ENCODE peak calls at places on chromosomes 11 and 22, in four cellular contexts. T is adipocyte, C is lung, R is Panc1. S is an unnamed sample.

GRCh38 chr22:24436553-24436952 is 9.2 kb downstream of the ADORA2A start:
- DNase-seq in T (no peak), C (no peak), R (no peak), S (no peak)

GRCh38 chr11:77183421-77183984 is 55.5 kb downstream of the MYO7A start:
- DNase-seq in T (no peak), C (no peak), R (no peak), S (no peak)

GRCh38 chr22:30305519-30305905 is 16.2 kb upstream of the CASTOR1 start:
- DNase-seq in T (no peak), C (no peak), R (no peak), S (peak; percentile 62)

GRCh38 chr11:94735907-94736306 is 32.2 kb upstream of the AMOTL1 start:
- DNase-seq in T (no peak), C (no peak), R (no peak), S (no peak)

GRCh38 chr11:27904358-27905055 is 203.4 kb downstream of the KIF18A start:
- DNase-seq in T (peak; percentile 47), C (no peak), R (no peak), S (no peak)

GRCh38 chr22:20146777-20147176 is 4.1 kb downstream of the CCDC188 start:
- DNase-seq in T (no peak), C (no peak), R (no peak), S (no peak)

GRCh38 chr11:112793416-112793815 is 167.8 kb upstream of the NCAM1 start:
- DNase-seq in T (no peak), C (no peak), R (no peak), S (no peak)

GRCh38 chr22:36304429-36304828 is 51.5 kb downstream of the APOL1 start:
- DNase-seq in T (no peak), C (no peak), R (no peak), S (no peak)

GRCh38 chr11:35276396-35276795 is 137.4 kb downstream of the CD44 start:
- DNase-seq in T (no peak), C (peak; percentile 46), R (no peak), S (no peak)

GRCh38 chr11:55895216-55895615 is 12.1 kb downstream of the TRIM51 start:
- DNase-seq in T (no peak), C (no peak), R (no peak), S (no peak)

GRCh38 chr11:14390669-14391068 is 31.7 kb upstream of the RRAS2 start:
- DNase-seq in T (no peak), C (no peak), R (no peak), S (no peak)

GRCh38 chr11:117479372-117479771 is 151.7 kb downstream of the CEP164 start:
- DNase-seq in T (no peak), C (no peak), R (no peak), S (no peak)

GRCh38 chr22:36486619-36487384 is 5.4 kb upstream of the TXN2 start:
- DNase-seq in T (peak; percentile 76), C (peak; percentile 36), R (no peak), S (no peak)

GRCh38 chr22:45455212-45455611 is 41.7 kb downstream of the RIBC2 start:
- DNase-seq in T (peak; percentile 88), C (no peak), R (no peak), S (no peak)

GRCh38 chr11:13664351-13664750 is 4.1 kb upstream of the FAR1 start:
- DNase-seq in T (no peak), C (no peak), R (no peak), S (no peak)

GRCh38 chr11:116641561-116642045 is 131.2 kb downstream of the BUD13 start:
- DNase-seq in T (no peak), C (peak; percentile 39), R (peak; percentile 17), S (no peak)

GRCh38 chr11:117376517-117376916 is 48.9 kb downstream of the CEP164 start:
- DNase-seq in T (no peak), C (no peak), R (no peak), S (no peak)

GRCh38 chr11:12185914-12186313 is 75.5 kb downstream of the MICAL2 start:
- DNase-seq in T (peak; percentile 69), C (peak; percentile 79), R (no peak), S (no peak)

GRCh38 chr11:110858556-110858921 is 146.3 kb upstream of the ARHGAP20 start:
- DNase-seq in T (peak; percentile 65), C (no peak), R (no peak), S (no peak)

GRCh38 chr11:123378096-123378495 is 52.0 kb upstream of the GRAMD1B start:
- DNase-seq in T (no peak), C (no peak), R (no peak), S (no peak)

GRCh38 chr11:117654856-117655255 is 142.2 kb downstream of the DSCAML1 start:
- DNase-seq in T (no peak), C (no peak), R (no peak), S (no peak)

GRCh38 chr11:118397448-118397847 is 4.0 kb upstream of the ATP5MG start:
- DNase-seq in T (no peak), C (no peak), R (no peak), S (no peak)

GRCh38 chr11:99423435-99423983 is 402.8 kb downstream of the CNTN5 start:
- DNase-seq in T (no peak), C (no peak), R (no peak), S (no peak)

GRCh38 chr11:32391965-32392553 is 43.3 kb downstream of the WT1 start:
- DNase-seq in T (no peak), C (no peak), R (no peak), S (no peak)

GRCh38 chr11:40187092-40187403 is 1272.4 kb downstream of the LRRC4C start:
- DNase-seq in T (no peak), C (no peak), R (no peak), S (no peak)

GRCh38 chr11:38460901-38461300 is 1862.9 kb upstream of the RAG2 start:
- DNase-seq in T (peak; percentile 73), C (peak; percentile 63), R (no peak), S (peak; percentile 44)

GRCh38 chr11:46930089-46930488 is 6.5 kb upstream of the CSTPP1 start:
- DNase-seq in T (peak; percentile 33), C (no peak), R (no peak), S (no peak)

GRCh38 chr22:29801796-29802195 is 34.6 kb downstream of the UQCR10 start:
- DNase-seq in T (no peak), C (no peak), R (no peak), S (no peak)

GRCh38 chr11:117879516-117880480 is 3.3 kb upstream of the FXYD6 start:
- DNase-seq in T (no peak), C (no peak), R (no peak), S (no peak)

DNA sequence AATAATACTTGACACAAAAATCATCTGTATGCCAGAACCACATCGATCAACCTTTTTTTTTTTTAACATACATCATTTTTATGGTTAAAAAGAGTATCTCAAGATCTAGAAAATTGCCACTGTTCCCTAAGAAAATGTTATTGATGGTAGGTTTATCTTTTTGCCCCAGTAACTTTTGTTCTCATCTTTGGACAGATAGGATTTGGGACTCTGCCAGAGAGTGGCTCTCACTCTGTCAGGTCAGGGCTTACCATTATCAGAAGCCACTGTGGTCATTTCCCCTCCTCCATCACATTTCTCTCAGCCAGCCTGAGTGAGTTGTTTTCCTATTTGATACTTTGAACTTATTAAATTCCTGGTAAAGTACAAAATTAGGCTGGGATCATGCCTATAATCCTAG is 47.9 kb upstream of the YWHAH start:
- DNase-seq in T (no peak), C (no peak), R (no peak), S (no peak)
- H3K4me1 ChIP-seq in T (peaks cover 8% of the 10 kb centered on the region), C (no peaks in the 10 kb centered on the region), R (no peaks in the 10 kb centered on the region), S (peaks cover 7% of the 10 kb centered on the region)

GRCh38 chr22:23401910-23402274 is 178.2 kb downstream of the IGLL1 start:
- DNase-seq in T (no peak), C (no peak), R (no peak), S (peak; percentile 65)
- H3K4me3 ChIP-seq in T (no peak overlapping the region), C (no peak overlapping the region), R (peak overlapping the region; percentile 43), S (peak overlapping the region; percentile 26)

GRCh38 chr22:17726561-17727243 is 47.6 kb downstream of the BID start:
- DNase-seq in T (peak; percentile 77), C (no peak), R (no peak), S (no peak)
- H3K4me1 ChIP-seq in T (peaks cover 11% of the 10 kb centered on the region), C (peaks cover 3% of the 10 kb centered on the region), R (no peaks in the 10 kb centered on the region), S (peaks cover 6% of the 10 kb centered on the region)

GRCh38 chr11:125494601-125494986 is 1.5 kb downstream of the FEZ1 start:
- DNase-seq in T (peak; percentile 16), C (no peak), R (no peak), S (no peak)
- H3K4me3 ChIP-seq in T (peak overlapping the region; percentile 78), C (no peak overlapping the region), R (no peak overlapping the region), S (peak overlapping the region; percentile 80)

GRCh38 chr22:39908121-39908520 is 7.2 kb downstream of the GRAP2 start:
- DNase-seq in T (no peak), C (no peak), R (no peak), S (no peak)
- H3K4me1 ChIP-seq in T (no peaks in the 10 kb centered on the region), C (no peaks in the 10 kb centered on the region), R (no peaks in the 10 kb centered on the region), S (no peaks in the 10 kb centered on the region)

DNA sequence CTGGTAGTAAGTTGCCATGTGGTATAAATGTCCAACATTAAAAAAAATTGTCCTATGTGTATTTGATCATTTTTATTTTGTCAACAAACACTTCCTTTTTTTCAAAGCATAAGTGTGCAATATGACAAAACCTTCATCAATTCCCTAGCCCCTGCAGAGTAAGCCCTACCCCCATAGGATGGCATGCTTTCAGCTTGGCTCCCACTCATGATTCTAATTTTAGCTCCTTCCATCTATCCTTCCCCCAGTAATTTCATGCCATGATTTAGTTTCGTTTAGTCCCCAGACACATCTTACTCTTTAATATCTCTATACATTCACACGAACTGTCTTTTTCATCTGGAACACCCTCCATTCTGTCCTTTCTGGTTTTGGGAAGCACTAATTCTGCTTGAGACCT is 250.6 kb upstream of the RAG2 start:
- DNase-seq in T (no peak), C (no peak), R (no peak), S (no peak)
- H3K4me3 ChIP-seq in T (no peak overlapping the region), C (no peak overlapping the region), R (no peak overlapping the region), S (no peak overlapping the region)

DNA sequence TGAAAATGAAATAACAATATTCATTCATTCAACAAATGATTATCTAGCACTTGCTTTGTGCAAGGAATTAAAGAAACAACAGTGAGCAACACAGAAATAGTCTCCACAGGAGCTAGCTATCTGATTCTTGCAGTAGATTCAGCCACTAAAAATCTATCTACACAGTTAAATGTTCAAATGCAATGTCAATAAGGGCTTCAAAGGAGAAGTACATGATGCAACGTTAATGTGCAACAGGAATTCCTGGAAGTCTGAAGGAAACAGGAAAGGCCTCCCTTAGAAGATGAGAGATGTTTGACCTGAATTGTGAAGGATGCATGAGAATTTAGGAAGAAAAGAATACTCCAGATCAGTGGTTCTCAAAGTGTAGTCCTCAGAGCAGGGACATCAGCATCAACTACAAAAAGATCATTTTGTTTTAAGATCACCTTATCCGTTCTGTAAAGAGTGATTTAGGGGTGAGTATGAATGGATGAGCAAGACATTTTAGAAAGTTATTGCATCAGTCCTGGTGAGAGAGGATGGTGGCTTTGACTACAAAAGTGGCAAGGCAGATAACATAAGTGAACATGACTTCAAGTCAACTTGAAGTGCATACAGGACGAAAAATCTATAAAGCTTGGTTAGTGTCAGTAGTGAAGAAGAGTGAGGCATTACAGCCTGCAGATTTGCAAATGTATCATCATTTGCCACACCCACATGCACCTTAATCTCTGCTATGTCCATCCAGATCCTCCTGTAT is 96.0 kb downstream of the ETS1 start:
- DNase-seq in T (no peak), C (no peak), R (no peak), S (no peak)
- H3K4me1 ChIP-seq in T (peaks cover 81% of the 10 kb centered on the region), C (peaks cover 59% of the 10 kb centered on the region), R (peaks cover 56% of the 10 kb centered on the region), S (peaks cover 13% of the 10 kb centered on the region)

GRCh38 chr22:46775364-46775758 is 12.9 kb downstream of the TBC1D22A start:
- DNase-seq in T (no peak), C (no peak), R (no peak), S (no peak)
- H3K4me3 ChIP-seq in T (no peak overlapping the region), C (no peak overlapping the region), R (peak overlapping the region; percentile 16), S (no peak overlapping the region)